ENCODE peak calls at places on chromosomes 1 and 21, in nine cellular contexts. One of them, this sample, is unnamed.

GRCh38 chr1:113452921-113453770 is 62.8 kb downstream of the MAGI3 start:
- DNase-seq in tibial nerve: no peak
- DNase-seq in H1: no peak
- DNase-seq in A549: no peak
- DNase-seq in K562: peak
- DNase-seq in ovary: no peak
- DNase-seq in stomach: peak
- DNase-seq in suprapubic skin: no peak
- DNase-seq in transverse colon: peak
- DNase-seq in this sample: no peak

GRCh38 chr1:100349276-100349675 is 3.0 kb upstream of the CDC14A start:
- DNase-seq in tibial nerve: no peak
- DNase-seq in H1: no peak
- DNase-seq in A549: no peak
- DNase-seq in K562: no peak
- DNase-seq in ovary: no peak
- DNase-seq in stomach: no peak
- DNase-seq in suprapubic skin: no peak
- DNase-seq in transverse colon: no peak
- DNase-seq in this sample: no peak

GRCh38 chr1:231279081-231279480 is 38.1 kb downstream of the GNPAT start:
- DNase-seq in tibial nerve: no peak
- DNase-seq in H1: no peak
- DNase-seq in A549: no peak
- DNase-seq in K562: no peak
- DNase-seq in ovary: no peak
- DNase-seq in stomach: no peak
- DNase-seq in suprapubic skin: no peak
- DNase-seq in transverse colon: no peak
- DNase-seq in this sample: no peak

GRCh38 chr1:167548059-167548932 is 5.3 kb downstream of the CREG1 start:
- DNase-seq in tibial nerve: no peak
- DNase-seq in H1: no peak
- DNase-seq in A549: peak
- DNase-seq in K562: peak
- DNase-seq in ovary: no peak
- DNase-seq in stomach: no peak
- DNase-seq in suprapubic skin: no peak
- DNase-seq in transverse colon: no peak
- DNase-seq in this sample: no peak

GRCh38 chr1:48017716-48018115 is 20.5 kb upstream of the TRABD2B start:
- DNase-seq in tibial nerve: no peak
- DNase-seq in H1: no peak
- DNase-seq in A549: no peak
- DNase-seq in K562: no peak
- DNase-seq in ovary: no peak
- DNase-seq in stomach: no peak
- DNase-seq in suprapubic skin: no peak
- DNase-seq in transverse colon: no peak
- DNase-seq in this sample: no peak

GRCh38 chr1:181493145-181493544 is 9.8 kb downstream of the CACNA1E start:
- DNase-seq in tibial nerve: no peak
- DNase-seq in H1: no peak
- DNase-seq in A549: no peak
- DNase-seq in K562: no peak
- DNase-seq in ovary: no peak
- DNase-seq in stomach: no peak
- DNase-seq in suprapubic skin: no peak
- DNase-seq in transverse colon: no peak
- DNase-seq in this sample: no peak

GRCh38 chr1:17559618-17560419 is 20.3 kb downstream of the ARHGEF10L start:
- DNase-seq in tibial nerve: no peak
- DNase-seq in H1: no peak
- DNase-seq in A549: no peak
- DNase-seq in K562: no peak
- DNase-seq in ovary: no peak
- DNase-seq in stomach: peak
- DNase-seq in suprapubic skin: no peak
- DNase-seq in transverse colon: peak
- DNase-seq in this sample: no peak

GRCh38 chr21:34886554-34887385 is 162.3 kb downstream of the RUNX1 start:
- DNase-seq in tibial nerve: no peak
- DNase-seq in H1: peak
- DNase-seq in A549: no peak
- DNase-seq in K562: peak
- DNase-seq in ovary: peak
- DNase-seq in stomach: no peak
- DNase-seq in suprapubic skin: no peak
- DNase-seq in transverse colon: peak
- DNase-seq in this sample: peak

GRCh38 chr21:27062441-27062840 is 95.6 kb upstream of the ADAMTS5 start:
- DNase-seq in tibial nerve: no peak
- DNase-seq in H1: no peak
- DNase-seq in A549: no peak
- DNase-seq in K562: no peak
- DNase-seq in ovary: no peak
- DNase-seq in stomach: no peak
- DNase-seq in suprapubic skin: no peak
- DNase-seq in transverse colon: no peak
- DNase-seq in this sample: no peak

GRCh38 chr1:181587870-181588438 is 104.6 kb downstream of the CACNA1E start:
- DNase-seq in tibial nerve: no peak
- DNase-seq in H1: peak
- DNase-seq in A549: peak
- DNase-seq in K562: peak
- DNase-seq in ovary: no peak
- DNase-seq in stomach: no peak
- DNase-seq in suprapubic skin: no peak
- DNase-seq in transverse colon: no peak
- DNase-seq in this sample: peak

GRCh38 chr1:18668750-18669404 is 38.2 kb downstream of the PAX7 start:
- DNase-seq in tibial nerve: no peak
- DNase-seq in H1: no peak
- DNase-seq in A549: peak
- DNase-seq in K562: no peak
- DNase-seq in ovary: no peak
- DNase-seq in stomach: peak
- DNase-seq in suprapubic skin: no peak
- DNase-seq in transverse colon: peak
- DNase-seq in this sample: peak

GRCh38 chr1:161020573-161021167 is at the start of gene F11R:
- DNase-seq in tibial nerve: no peak
- DNase-seq in H1: peak
- DNase-seq in A549: peak
- DNase-seq in K562: peak
- DNase-seq in ovary: peak
- DNase-seq in stomach: peak
- DNase-seq in suprapubic skin: no peak
- DNase-seq in transverse colon: peak
- DNase-seq in this sample: peak

DNA sequence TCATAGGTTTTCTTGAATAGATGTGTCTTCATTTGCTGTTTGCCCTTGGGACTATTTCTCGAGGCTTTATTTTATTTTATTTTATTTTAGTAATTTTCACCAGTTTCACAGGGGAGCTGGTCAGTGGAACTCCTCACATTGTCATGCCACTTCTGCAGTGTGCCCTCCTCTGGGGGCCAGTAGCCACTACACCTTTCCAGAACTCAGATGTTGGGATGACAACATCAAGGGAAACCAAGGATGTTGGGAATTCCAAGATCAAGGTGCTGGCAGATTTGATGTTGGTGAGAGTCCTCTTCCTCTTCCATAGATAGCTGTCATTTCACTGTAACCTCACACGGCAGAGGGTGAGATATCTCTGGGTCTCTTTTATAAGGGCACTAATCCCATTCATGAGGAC is 35.5 kb downstream of the SLC26A9 start:
- DNase-seq in tibial nerve: no peak
- DNase-seq in H1: no peak
- DNase-seq in A549: no peak
- DNase-seq in K562: peak
- DNase-seq in ovary: no peak
- DNase-seq in stomach: no peak
- DNase-seq in suprapubic skin: no peak
- DNase-seq in transverse colon: no peak
- DNase-seq in this sample: no peak
- TF ChIP-seq EP300 in tibial nerve: no peak
- TF ChIP-seq EP300 in H1: no peak
- TF ChIP-seq EP300 in A549: no peak
- TF ChIP-seq EP300 in K562: no peak
- TF ChIP-seq EP300 in ovary: no peak
- TF ChIP-seq EP300 in stomach: no peak
- TF ChIP-seq EP300 in suprapubic skin: no peak
- TF ChIP-seq EP300 in transverse colon: no peak
- TF ChIP-seq EP300 in this sample: no peak

GRCh38 chr1:65441464-65441863 is 21.0 kb downstream of the LEPR start:
- DNase-seq in tibial nerve: no peak
- DNase-seq in H1: no peak
- DNase-seq in A549: no peak
- DNase-seq in K562: no peak
- DNase-seq in ovary: no peak
- DNase-seq in stomach: no peak
- DNase-seq in suprapubic skin: no peak
- DNase-seq in transverse colon: no peak
- DNase-seq in this sample: no peak

GRCh38 chr1:65442442-65442841 is 22.0 kb downstream of the LEPR start:
- DNase-seq in tibial nerve: no peak
- DNase-seq in H1: no peak
- DNase-seq in A549: no peak
- DNase-seq in K562: no peak
- DNase-seq in ovary: no peak
- DNase-seq in stomach: no peak
- DNase-seq in suprapubic skin: no peak
- DNase-seq in transverse colon: no peak
- DNase-seq in this sample: no peak

GRCh38 chr1:65440322-65440864 is 19.9 kb downstream of the LEPR start:
- DNase-seq in tibial nerve: no peak
- DNase-seq in H1: no peak
- DNase-seq in A549: no peak
- DNase-seq in K562: peak
- DNase-seq in ovary: no peak
- DNase-seq in stomach: no peak
- DNase-seq in suprapubic skin: no peak
- DNase-seq in transverse colon: no peak
- DNase-seq in this sample: no peak

GRCh38 chr1:65444128-65444527 is 23.7 kb downstream of the LEPR start:
- DNase-seq in tibial nerve: no peak
- DNase-seq in H1: no peak
- DNase-seq in A549: no peak
- DNase-seq in K562: no peak
- DNase-seq in ovary: no peak
- DNase-seq in stomach: no peak
- DNase-seq in suprapubic skin: no peak
- DNase-seq in transverse colon: no peak
- DNase-seq in this sample: no peak

GRCh38 chr1:65440915-65441314 is 20.4 kb downstream of the LEPR start:
- DNase-seq in tibial nerve: no peak
- DNase-seq in H1: no peak
- DNase-seq in A549: no peak
- DNase-seq in K562: no peak
- DNase-seq in ovary: no peak
- DNase-seq in stomach: no peak
- DNase-seq in suprapubic skin: no peak
- DNase-seq in transverse colon: no peak
- DNase-seq in this sample: no peak
- TF ChIP-seq EP300 in tibial nerve: no peak
- TF ChIP-seq EP300 in H1: no peak
- TF ChIP-seq EP300 in A549: no peak
- TF ChIP-seq EP300 in K562: no peak
- TF ChIP-seq EP300 in ovary: no peak
- TF ChIP-seq EP300 in stomach: no peak
- TF ChIP-seq EP300 in suprapubic skin: no peak
- TF ChIP-seq EP300 in transverse colon: no peak
- TF ChIP-seq EP300 in this sample: no peak

GRCh38 chr1:233368106-233368783 is 40.7 kb downstream of the MAP3K21 start:
- DNase-seq in tibial nerve: no peak
- DNase-seq in H1: no peak
- DNase-seq in A549: no peak
- DNase-seq in K562: no peak
- DNase-seq in ovary: no peak
- DNase-seq in stomach: no peak
- DNase-seq in suprapubic skin: no peak
- DNase-seq in transverse colon: no peak
- DNase-seq in this sample: no peak
- TF ChIP-seq EP300 in tibial nerve: no peak
- TF ChIP-seq EP300 in H1: no peak
- TF ChIP-seq EP300 in A549: no peak
- TF ChIP-seq EP300 in K562: no peak
- TF ChIP-seq EP300 in ovary: no peak
- TF ChIP-seq EP300 in stomach: no peak
- TF ChIP-seq EP300 in suprapubic skin: no peak
- TF ChIP-seq EP300 in transverse colon: no peak
- TF ChIP-seq EP300 in this sample: no peak

GRCh38 chr1:215476541-215476940 is 90.6 kb upstream of the KCTD3 start:
- DNase-seq in tibial nerve: no peak
- DNase-seq in H1: no peak
- DNase-seq in A549: no peak
- DNase-seq in K562: no peak
- DNase-seq in ovary: no peak
- DNase-seq in stomach: no peak
- DNase-seq in suprapubic skin: no peak
- DNase-seq in transverse colon: no peak
- DNase-seq in this sample: no peak
- TF ChIP-seq EP300 in tibial nerve: no peak
- TF ChIP-seq EP300 in H1: no peak
- TF ChIP-seq EP300 in A549: no peak
- TF ChIP-seq EP300 in K562: no peak
- TF ChIP-seq EP300 in ovary: no peak
- TF ChIP-seq EP300 in stomach: no peak
- TF ChIP-seq EP300 in suprapubic skin: no peak
- TF ChIP-seq EP300 in transverse colon: no peak
- TF ChIP-seq EP300 in this sample: no peak

GRCh38 chr1:192578144-192578909 is 2.8 kb downstream of the RGS1 start:
- DNase-seq in tibial nerve: no peak
- DNase-seq in H1: no peak
- DNase-seq in A549: no peak
- DNase-seq in K562: no peak
- DNase-seq in ovary: no peak
- DNase-seq in stomach: no peak
- DNase-seq in suprapubic skin: no peak
- DNase-seq in transverse colon: no peak
- DNase-seq in this sample: no peak

GRCh38 chr1:192579319-192579738 is 3.8 kb downstream of the RGS1 start:
- DNase-seq in tibial nerve: no peak
- DNase-seq in H1: no peak
- DNase-seq in A549: no peak
- DNase-seq in K562: no peak
- DNase-seq in ovary: no peak
- DNase-seq in stomach: no peak
- DNase-seq in suprapubic skin: no peak
- DNase-seq in transverse colon: no peak
- DNase-seq in this sample: no peak

GRCh38 chr1:192577145-192578140 is 1.9 kb downstream of the RGS1 start:
- DNase-seq in tibial nerve: no peak
- DNase-seq in H1: no peak
- DNase-seq in A549: no peak
- DNase-seq in K562: no peak
- DNase-seq in ovary: no peak
- DNase-seq in stomach: no peak
- DNase-seq in suprapubic skin: no peak
- DNase-seq in transverse colon: no peak
- DNase-seq in this sample: no peak

GRCh38 chr1:192581131-192581927 is 5.8 kb downstream of the RGS1 start:
- DNase-seq in tibial nerve: no peak
- DNase-seq in H1: no peak
- DNase-seq in A549: no peak
- DNase-seq in K562: no peak
- DNase-seq in ovary: no peak
- DNase-seq in stomach: no peak
- DNase-seq in suprapubic skin: no peak
- DNase-seq in transverse colon: no peak
- DNase-seq in this sample: no peak

GRCh38 chr1:192580351-192580962 is 4.9 kb downstream of the RGS1 start:
- DNase-seq in tibial nerve: peak
- DNase-seq in H1: no peak
- DNase-seq in A549: no peak
- DNase-seq in K562: no peak
- DNase-seq in ovary: no peak
- DNase-seq in stomach: no peak
- DNase-seq in suprapubic skin: no peak
- DNase-seq in transverse colon: peak
- DNase-seq in this sample: no peak
- TF ChIP-seq EP300 in tibial nerve: no peak
- TF ChIP-seq EP300 in H1: no peak
- TF ChIP-seq EP300 in A549: no peak
- TF ChIP-seq EP300 in K562: no peak
- TF ChIP-seq EP300 in ovary: no peak
- TF ChIP-seq EP300 in stomach: no peak
- TF ChIP-seq EP300 in suprapubic skin: no peak
- TF ChIP-seq EP300 in transverse colon: no peak
- TF ChIP-seq EP300 in this sample: no peak

This sample was measured in upper lobe of left lung.